ENCODE peak calls at places on chromosomes 11 and 22, in six cellular contexts. Q is spleen, U is tibial nerve, B is fibroblast of lung, F is MM.1S, P is right atrium auricular region. C is an unnamed sample.

GRCh38 chr11:19712281-19713220 is at the start of gene NAV2:
- DNase-seq in Q (peak), U (peak), B (peak), F (peak), P (peak), C (peak)

GRCh38 chr11:9301720-9302119 is 12.7 kb downstream of the TMEM41B start:
- DNase-seq in Q (no peak), U (no peak), B (no peak), F (no peak), P (no peak), C (no peak)

GRCh38 chr11:126438272-126438671 is 82.8 kb downstream of the ST3GAL4 start:
- DNase-seq in Q (no peak), U (no peak), B (no peak), F (no peak), P (no peak), C (no peak)

GRCh38 chr22:37186997-37187522 is 987 bp downstream of the C1QTNF6 start:
- DNase-seq in Q (peak), U (no peak), B (no peak), F (no peak), P (no peak), C (no peak)

GRCh38 chr11:1195690-1196515 is 27.0 kb upstream of the MUC5B start:
- DNase-seq in Q (peak), U (no peak), B (no peak), F (no peak), P (no peak), C (peak)

GRCh38 chr22:37492428-37493344 is 6.5 kb upstream of the MFNG start:
- DNase-seq in Q (no peak), U (peak), B (peak), F (peak), P (no peak), C (peak)

GRCh38 chr22:48507171-48507570 is 1320.5 kb downstream of the BRD1 start:
- DNase-seq in Q (no peak), U (no peak), B (no peak), F (no peak), P (no peak), C (no peak)

GRCh38 chr11:57560146-57560545 is 7.3 kb downstream of the UBE2L6 start:
- DNase-seq in Q (peak), U (no peak), B (no peak), F (no peak), P (no peak), C (no peak)

GRCh38 chr11:127485541-127485940 is 485.0 kb upstream of the KIRREL3 start:
- DNase-seq in Q (no peak), U (no peak), B (no peak), F (no peak), P (no peak), C (no peak)

DNA sequence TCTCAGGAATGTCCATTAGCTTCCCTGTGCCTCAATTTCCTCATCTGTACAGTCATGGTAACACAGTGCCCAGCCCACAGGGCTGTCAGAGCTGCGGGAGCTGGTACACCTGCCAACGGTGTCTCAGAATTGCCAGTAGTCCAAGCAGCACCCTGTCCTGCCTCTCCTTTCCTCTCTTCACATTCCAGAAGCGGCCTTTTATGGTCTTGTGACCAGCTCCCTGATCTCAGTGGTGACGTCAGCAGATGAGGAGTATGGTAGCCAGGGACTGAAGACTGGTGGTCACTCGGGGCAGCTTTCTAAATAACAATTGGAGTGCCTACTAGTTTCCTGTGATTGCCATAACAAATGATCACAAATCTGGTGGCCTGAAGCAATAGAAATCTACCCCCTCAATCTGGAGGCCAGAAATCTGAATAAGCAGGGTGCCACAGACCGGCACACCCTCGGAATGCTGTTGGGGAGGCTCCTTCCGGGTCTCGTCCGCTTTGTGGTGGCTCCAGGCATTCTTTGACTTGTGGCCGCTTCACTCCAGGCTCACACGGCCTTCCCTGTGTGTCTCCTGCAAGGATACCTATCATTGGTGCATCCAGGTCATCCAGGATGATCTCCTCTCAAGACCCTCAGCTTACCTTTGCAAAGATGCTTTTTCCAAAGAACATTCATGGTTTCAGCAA is 2.1 kb downstream of the FADD start:
- DNase-seq in Q (peak), U (no peak), B (no peak), F (no peak), P (no peak), C (no peak)
- H3K27ac ChIP-seq in Q (no peak), U (no peak), B (peak), F (no peak), P (no peak), C (no peak)

DNA sequence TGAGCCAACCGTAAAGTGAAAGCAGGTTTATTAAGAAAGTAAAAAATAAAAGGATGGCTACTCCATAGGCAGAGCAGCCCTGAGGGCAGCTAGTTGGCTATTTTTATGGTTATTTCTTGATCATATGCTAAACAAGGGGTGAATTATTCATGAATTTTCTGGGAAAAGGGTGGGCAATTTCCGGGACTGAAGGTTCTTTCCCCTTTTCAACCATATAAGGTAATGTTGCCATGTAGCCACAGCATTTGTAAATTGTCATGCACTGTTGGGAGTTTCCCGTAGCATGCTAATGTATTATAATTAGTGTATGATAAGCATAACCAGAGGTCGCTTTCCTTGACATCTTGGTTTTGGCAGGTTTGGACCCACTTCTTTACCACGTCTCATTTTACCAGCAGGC is 610.4 kb upstream of the B3GAT1 start:
- DNase-seq in Q (no peak), U (no peak), B (no peak), F (no peak), P (no peak), C (no peak)
- H3K27ac ChIP-seq in Q (no peak), U (no peak), B (no peak), F (no peak), P (no peak), C (no peak)

DNA sequence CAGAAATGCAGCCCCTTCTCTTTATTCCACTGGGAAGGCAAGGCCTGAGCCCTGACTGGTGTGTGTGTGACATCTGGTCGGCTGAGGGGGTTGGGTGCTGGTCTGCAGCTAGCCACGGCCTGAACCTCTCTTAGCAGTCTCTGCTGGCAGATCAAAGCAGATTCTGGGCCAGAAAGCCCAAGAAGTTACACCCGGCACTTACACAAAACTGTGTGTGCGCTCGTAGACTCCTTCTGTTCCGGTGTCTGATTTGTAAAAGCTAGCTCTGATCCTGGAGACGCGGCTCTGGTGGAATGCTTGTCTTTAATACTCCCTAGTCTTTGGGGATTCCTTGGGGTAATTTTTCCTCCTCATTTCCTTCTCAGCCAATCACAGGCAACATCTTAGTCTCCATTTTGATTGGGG is 5.5 kb downstream of the PKNOX2 start:
- DNase-seq in Q (peak), U (no peak), B (no peak), F (no peak), P (no peak), C (no peak)
- H3K27ac ChIP-seq in Q (no peak), U (peak), B (peak), F (no peak), P (peak), C (peak)

GRCh38 chr11:131498631-131499053 is 128.2 kb downstream of the NTM start:
- DNase-seq in Q (no peak), U (no peak), B (no peak), F (no peak), P (no peak), C (no peak)

GRCh38 chr11:131491503-131491902 is 121.1 kb downstream of the NTM start:
- DNase-seq in Q (no peak), U (no peak), B (peak), F (no peak), P (no peak), C (no peak)

GRCh38 chr11:131499199-131499598 is 128.8 kb downstream of the NTM start:
- DNase-seq in Q (no peak), U (no peak), B (no peak), F (no peak), P (no peak), C (no peak)

DNA sequence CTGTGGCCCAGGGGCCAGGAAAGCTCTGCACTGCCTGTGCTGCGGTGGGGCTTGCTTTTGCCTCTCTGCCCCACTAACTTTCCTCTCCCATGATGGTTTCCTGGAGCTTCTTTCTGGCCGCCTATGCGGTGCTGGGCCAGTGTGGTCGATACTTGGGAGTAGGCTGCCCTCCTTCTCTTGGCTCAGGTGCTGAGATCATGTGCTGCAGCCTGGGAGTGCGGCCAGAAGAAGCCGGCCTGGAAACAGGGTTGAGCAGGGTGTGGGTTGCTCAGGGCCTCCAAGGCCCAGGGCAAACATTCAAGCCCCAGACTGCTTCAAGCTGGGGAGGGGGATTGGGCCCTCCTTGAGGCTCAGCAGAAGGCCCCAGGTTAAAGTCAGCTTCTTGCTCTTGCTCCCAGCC is 125.0 kb downstream of the NTM start:
- DNase-seq in Q (no peak), U (peak), B (no peak), F (no peak), P (no peak), C (peak)
- H3K27ac ChIP-seq in Q (no peak), U (no peak), B (no peak), F (no peak), P (no peak), C (no peak)

GRCh38 chr22:20645954-20646353 is 128.0 kb upstream of the SERPIND1 start:
- DNase-seq in Q (no peak), U (no peak), B (no peak), F (no peak), P (no peak), C (no peak)

GRCh38 chr22:20648306-20648903 is 125.5 kb upstream of the SERPIND1 start:
- DNase-seq in Q (no peak), U (no peak), B (no peak), F (no peak), P (peak), C (no peak)

GRCh38 chr22:20646377-20646776 is 127.5 kb upstream of the SERPIND1 start:
- DNase-seq in Q (no peak), U (no peak), B (no peak), F (no peak), P (no peak), C (no peak)

GRCh38 chr22:20647586-20648305 is 126.2 kb upstream of the SERPIND1 start:
- DNase-seq in Q (no peak), U (no peak), B (no peak), F (no peak), P (peak), C (no peak)

DNA sequence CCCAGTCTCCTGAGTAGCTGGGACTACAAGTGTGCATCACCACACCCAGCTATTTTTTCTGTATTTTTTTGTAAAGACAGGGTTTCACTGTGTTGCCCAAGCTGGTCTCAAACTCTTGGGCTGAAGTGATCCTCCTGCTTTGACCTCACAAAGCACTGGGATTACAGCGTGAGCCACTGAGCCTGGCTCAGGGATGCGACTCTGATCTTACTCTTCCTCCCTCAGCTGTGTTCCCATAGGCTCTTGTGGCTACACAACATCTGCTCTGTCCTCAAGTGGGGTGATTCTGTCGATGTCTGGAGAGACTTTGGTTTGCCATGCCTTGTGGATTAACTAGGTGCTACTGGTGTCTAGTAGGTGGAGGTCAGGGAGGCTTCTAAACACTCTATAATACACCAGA is 127.0 kb upstream of the SERPIND1 start:
- DNase-seq in Q (no peak), U (no peak), B (no peak), F (no peak), P (no peak), C (no peak)
- H3K27ac ChIP-seq in Q (no peak), U (no peak), B (no peak), F (no peak), P (no peak), C (no peak)

GRCh38 chr11:110253525-110253924 is 42.9 kb downstream of the RDX start:
- DNase-seq in Q (no peak), U (no peak), B (no peak), F (no peak), P (no peak), C (no peak)
- H3K27ac ChIP-seq in Q (no peak), U (no peak), B (no peak), F (no peak), P (no peak), C (no peak)

GRCh38 chr11:64892838-64893193 is 14.4 kb upstream of the EHD1 start:
- DNase-seq in Q (no peak), U (no peak), B (no peak), F (no peak), P (no peak), C (no peak)
- H3K27ac ChIP-seq in Q (no peak), U (peak), B (no peak), F (no peak), P (peak), C (peak)